ENCODE peak calls at places on chromosomes 3 and 15, in eight cellular contexts. Q is amniotic stem cell; F is effector CD4-positive, alpha-beta T cell; M is HuH-7; A is CD8-positive, alpha-beta memory T cell; P is naive B cell; I is dermis blood vessel endothelial cell; J is DND-41. V is an unnamed sample.

GRCh38 chr3:43043071-43043766 is 62.7 kb downstream of the POMGNT2 start:
- DNase-seq in M (no peak), J (no peak), A (no peak), F (no peak), P (no peak), Q (no peak), I (no peak), V (no peak)

GRCh38 chr3:182323898-182324297 is 469.4 kb upstream of the ATP11B start:
- DNase-seq in P (no peak), A (no peak), J (no peak), I (no peak), M (no peak), Q (no peak), F (no peak), V (no peak)

GRCh38 chr3:53162672-53163458 is 1.9 kb downstream of the PRKCD start:
- DNase-seq in A (peak; percentile 80), J (no peak), M (no peak), Q (no peak), F (peak; percentile 18), P (peak; percentile 77), I (peak; percentile 13), V (no peak)

GRCh38 chr15:39623550-39623931 is 42.7 kb downstream of the THBS1 start:
- DNase-seq in F (peak; percentile 28), I (no peak), Q (no peak), P (peak; percentile 3), M (no peak), J (no peak), A (peak; percentile 87), V (no peak)

GRCh38 chr15:31296304-31297220 is 30.1 kb upstream of the KLF13 start:
- DNase-seq in M (peak; percentile 75), P (no peak), Q (no peak), A (no peak), I (peak; percentile 27), F (no peak), J (no peak), V (no peak)

GRCh38 chr3:105431171-105431570 is 64.5 kb downstream of the ALCAM start:
- DNase-seq in A (no peak), M (no peak), Q (no peak), J (no peak), F (no peak), P (no peak), I (no peak), V (no peak)

GRCh38 chr3:180409170-180409569 is 192.8 kb upstream of the TTC14 start:
- DNase-seq in J (no peak), Q (no peak), F (no peak), A (no peak), M (no peak), P (no peak), I (peak; percentile 5), V (no peak)

GRCh38 chr15:29917600-29918597 is 95.6 kb upstream of the TJP1 start:
- DNase-seq in J (no peak), M (no peak), F (no peak), I (no peak), P (no peak), Q (no peak), A (no peak), V (no peak)

GRCh38 chr15:80496101-80496500 is 91.9 kb downstream of the ARNT2 start:
- DNase-seq in F (no peak), I (no peak), Q (no peak), A (no peak), P (no peak), J (no peak), M (no peak), V (no peak)

GRCh38 chr3:185727873-185728272 is 97.0 kb downstream of the IGF2BP2 start:
- DNase-seq in P (no peak), Q (no peak), A (no peak), I (no peak), J (no peak), M (no peak), F (no peak), V (no peak)

GRCh38 chr3:128735884-128736283 is 9.9 kb downstream of the RAB7A start:
- DNase-seq in M (no peak), I (no peak), F (no peak), Q (no peak), A (no peak), J (no peak), P (no peak), V (no peak)

GRCh38 chr15:33720952-33721351 is 247.3 kb upstream of the CHRM5 start:
- DNase-seq in I (peak; percentile 96), F (no peak), P (no peak), J (no peak), M (no peak), A (no peak), Q (no peak), V (no peak)

GRCh38 chr15:78131295-78132021 is at the start of gene CIB2:
- DNase-seq in I (peak; percentile 67), Q (peak; percentile 49), F (peak; percentile 67), M (peak; percentile 93), J (peak; percentile 88), P (peak; percentile 79), A (peak; percentile 78), V (peak; percentile 77)

V was measured in CMK.